ENCODE peak calls at places on chromosomes 3 and 15, in seven cellular contexts. One of them, this sample, is unnamed.

GRCh38 chr3:175433026-175433668 is 574.0 kb downstream of the NAALADL2 start:
- DNase-seq in NB4: no peak
- DNase-seq in neural crest cell: no peak
- DNase-seq in thoracic aorta: no peak
- DNase-seq in fibroblast of the aortic adventitia: peak
- DNase-seq in CD8-positive, alpha-beta T cell: no peak
- DNase-seq in right atrium auricular region: no peak
- DNase-seq in this sample: no peak

GRCh38 chr3:133991637-133992036 is 38.1 kb downstream of the SLCO2A1 start:
- DNase-seq in CD8-positive, alpha-beta T cell: no peak
- DNase-seq in NB4: peak
- DNase-seq in thoracic aorta: no peak
- DNase-seq in neural crest cell: no peak
- DNase-seq in right atrium auricular region: peak
- DNase-seq in fibroblast of the aortic adventitia: no peak
- DNase-seq in this sample: no peak

GRCh38 chr15:53072077-53072476 is 281.9 kb upstream of the ONECUT1 start:
- DNase-seq in CD8-positive, alpha-beta T cell: no peak
- DNase-seq in NB4: peak
- DNase-seq in neural crest cell: peak
- DNase-seq in right atrium auricular region: no peak
- DNase-seq in fibroblast of the aortic adventitia: peak
- DNase-seq in thoracic aorta: no peak
- DNase-seq in this sample: no peak

GRCh38 chr15:65868546-65869126 is 655 bp upstream of the RAB11A start:
- DNase-seq in right atrium auricular region: no peak
- DNase-seq in thoracic aorta: no peak
- DNase-seq in NB4: peak
- DNase-seq in CD8-positive, alpha-beta T cell: no peak
- DNase-seq in neural crest cell: no peak
- DNase-seq in fibroblast of the aortic adventitia: no peak
- DNase-seq in this sample: no peak

GRCh38 chr15:52100807-52101206 is 11.8 kb downstream of the BCL2L10 start:
- DNase-seq in NB4: peak
- DNase-seq in fibroblast of the aortic adventitia: peak
- DNase-seq in neural crest cell: no peak
- DNase-seq in right atrium auricular region: peak
- DNase-seq in thoracic aorta: no peak
- DNase-seq in CD8-positive, alpha-beta T cell: no peak
- DNase-seq in this sample: no peak

GRCh38 chr15:51069983-51070382 is 24.7 kb downstream of the TNFAIP8L3 start:
- DNase-seq in neural crest cell: no peak
- DNase-seq in thoracic aorta: no peak
- DNase-seq in NB4: no peak
- DNase-seq in right atrium auricular region: no peak
- DNase-seq in CD8-positive, alpha-beta T cell: no peak
- DNase-seq in fibroblast of the aortic adventitia: no peak
- DNase-seq in this sample: no peak

GRCh38 chr15:79673416-79674123 is 223.2 kb downstream of the MTHFS start:
- DNase-seq in neural crest cell: no peak
- DNase-seq in NB4: peak
- DNase-seq in right atrium auricular region: no peak
- DNase-seq in CD8-positive, alpha-beta T cell: no peak
- DNase-seq in thoracic aorta: no peak
- DNase-seq in fibroblast of the aortic adventitia: no peak
- DNase-seq in this sample: peak

GRCh38 chr3:134822065-134822464 is 27.0 kb downstream of the EPHB1 start:
- DNase-seq in right atrium auricular region: no peak
- DNase-seq in neural crest cell: no peak
- DNase-seq in fibroblast of the aortic adventitia: no peak
- DNase-seq in NB4: no peak
- DNase-seq in thoracic aorta: no peak
- DNase-seq in CD8-positive, alpha-beta T cell: no peak
- DNase-seq in this sample: no peak

GRCh38 chr3:157695586-157695985 is 192.4 kb upstream of the VEPH1 start:
- DNase-seq in neural crest cell: no peak
- DNase-seq in CD8-positive, alpha-beta T cell: no peak
- DNase-seq in thoracic aorta: no peak
- DNase-seq in right atrium auricular region: no peak
- DNase-seq in fibroblast of the aortic adventitia: no peak
- DNase-seq in NB4: no peak
- DNase-seq in this sample: no peak

GRCh38 chr3:188905991-188906635 is 265.7 kb upstream of the TPRG1 start:
- DNase-seq in right atrium auricular region: no peak
- DNase-seq in fibroblast of the aortic adventitia: no peak
- DNase-seq in NB4: no peak
- DNase-seq in neural crest cell: no peak
- DNase-seq in thoracic aorta: no peak
- DNase-seq in CD8-positive, alpha-beta T cell: no peak
- DNase-seq in this sample: no peak

GRCh38 chr3:172675371-172676193 is 35.3 kb downstream of the NCEH1 start:
- DNase-seq in neural crest cell: no peak
- DNase-seq in CD8-positive, alpha-beta T cell: no peak
- DNase-seq in fibroblast of the aortic adventitia: peak
- DNase-seq in thoracic aorta: no peak
- DNase-seq in right atrium auricular region: no peak
- DNase-seq in NB4: peak
- DNase-seq in this sample: peak

GRCh38 chr3:126370055-126370454 is 12.8 kb upstream of the KLF15 start:
- DNase-seq in CD8-positive, alpha-beta T cell: no peak
- DNase-seq in neural crest cell: no peak
- DNase-seq in right atrium auricular region: no peak
- DNase-seq in thoracic aorta: no peak
- DNase-seq in fibroblast of the aortic adventitia: no peak
- DNase-seq in NB4: no peak
- DNase-seq in this sample: no peak

GRCh38 chr3:15860014-15860934 is 62.5 kb upstream of the ANKRD28 start:
- DNase-seq in fibroblast of the aortic adventitia: peak
- DNase-seq in NB4: peak
- DNase-seq in thoracic aorta: no peak
- DNase-seq in right atrium auricular region: no peak
- DNase-seq in CD8-positive, alpha-beta T cell: peak
- DNase-seq in neural crest cell: peak
- DNase-seq in this sample: peak

GRCh38 chr3:111846717-111847116 is 12.3 kb upstream of the PHLDB2 start:
- DNase-seq in fibroblast of the aortic adventitia: peak
- DNase-seq in right atrium auricular region: no peak
- DNase-seq in NB4: no peak
- DNase-seq in neural crest cell: no peak
- DNase-seq in CD8-positive, alpha-beta T cell: no peak
- DNase-seq in thoracic aorta: no peak
- DNase-seq in this sample: no peak

GRCh38 chr15:45183511-45183910 is 4.3 kb downstream of the SHF start:
- DNase-seq in right atrium auricular region: no peak
- DNase-seq in thoracic aorta: no peak
- DNase-seq in NB4: no peak
- DNase-seq in CD8-positive, alpha-beta T cell: no peak
- DNase-seq in fibroblast of the aortic adventitia: no peak
- DNase-seq in neural crest cell: no peak
- DNase-seq in this sample: no peak

GRCh38 chr3:124263168-124263567 is 271.2 kb upstream of the ROPN1 start:
- DNase-seq in right atrium auricular region: no peak
- DNase-seq in CD8-positive, alpha-beta T cell: no peak
- DNase-seq in NB4: peak
- DNase-seq in fibroblast of the aortic adventitia: peak
- DNase-seq in neural crest cell: no peak
- DNase-seq in thoracic aorta: no peak
- DNase-seq in this sample: no peak

GRCh38 chr3:62496509-62496908 is 123.2 kb upstream of the FEZF2 start:
- DNase-seq in CD8-positive, alpha-beta T cell: no peak
- DNase-seq in NB4: no peak
- DNase-seq in right atrium auricular region: no peak
- DNase-seq in neural crest cell: no peak
- DNase-seq in thoracic aorta: no peak
- DNase-seq in fibroblast of the aortic adventitia: no peak
- DNase-seq in this sample: no peak

GRCh38 chr3:62497156-62497555 is 123.8 kb upstream of the FEZF2 start:
- DNase-seq in thoracic aorta: no peak
- DNase-seq in NB4: no peak
- DNase-seq in right atrium auricular region: no peak
- DNase-seq in fibroblast of the aortic adventitia: no peak
- DNase-seq in CD8-positive, alpha-beta T cell: no peak
- DNase-seq in neural crest cell: no peak
- DNase-seq in this sample: no peak

GRCh38 chr3:62493116-62493801 is 119.9 kb upstream of the FEZF2 start:
- DNase-seq in fibroblast of the aortic adventitia: peak
- DNase-seq in NB4: peak
- DNase-seq in CD8-positive, alpha-beta T cell: no peak
- DNase-seq in neural crest cell: no peak
- DNase-seq in right atrium auricular region: no peak
- DNase-seq in thoracic aorta: no peak
- DNase-seq in this sample: no peak
- TF ChIP-seq CTCF in fibroblast of the aortic adventitia: peak
- TF ChIP-seq CTCF in NB4: peak
- TF ChIP-seq CTCF in CD8-positive, alpha-beta T cell: no peak
- TF ChIP-seq CTCF in neural crest cell: peak
- TF ChIP-seq CTCF in right atrium auricular region: no peak
- TF ChIP-seq CTCF in thoracic aorta: no peak
- TF ChIP-seq CTCF in this sample: no peak

GRCh38 chr3:100090669-100091005 is 23.7 kb downstream of the FILIP1L start:
- DNase-seq in thoracic aorta: no peak
- DNase-seq in fibroblast of the aortic adventitia: no peak
- DNase-seq in NB4: no peak
- DNase-seq in right atrium auricular region: no peak
- DNase-seq in CD8-positive, alpha-beta T cell: no peak
- DNase-seq in neural crest cell: no peak
- DNase-seq in this sample: no peak

GRCh38 chr3:100086401-100086800 is 27.9 kb downstream of the FILIP1L start:
- DNase-seq in NB4: no peak
- DNase-seq in fibroblast of the aortic adventitia: no peak
- DNase-seq in CD8-positive, alpha-beta T cell: no peak
- DNase-seq in neural crest cell: no peak
- DNase-seq in thoracic aorta: no peak
- DNase-seq in right atrium auricular region: no peak
- DNase-seq in this sample: no peak

GRCh38 chr3:100088735-100089368 is 25.4 kb downstream of the FILIP1L start:
- DNase-seq in fibroblast of the aortic adventitia: no peak
- DNase-seq in NB4: no peak
- DNase-seq in right atrium auricular region: no peak
- DNase-seq in CD8-positive, alpha-beta T cell: no peak
- DNase-seq in thoracic aorta: no peak
- DNase-seq in neural crest cell: no peak
- DNase-seq in this sample: no peak

GRCh38 chr3:100087203-100087602 is 27.1 kb downstream of the FILIP1L start:
- DNase-seq in fibroblast of the aortic adventitia: peak
- DNase-seq in CD8-positive, alpha-beta T cell: no peak
- DNase-seq in neural crest cell: no peak
- DNase-seq in right atrium auricular region: no peak
- DNase-seq in NB4: peak
- DNase-seq in thoracic aorta: no peak
- DNase-seq in this sample: peak

DNA sequence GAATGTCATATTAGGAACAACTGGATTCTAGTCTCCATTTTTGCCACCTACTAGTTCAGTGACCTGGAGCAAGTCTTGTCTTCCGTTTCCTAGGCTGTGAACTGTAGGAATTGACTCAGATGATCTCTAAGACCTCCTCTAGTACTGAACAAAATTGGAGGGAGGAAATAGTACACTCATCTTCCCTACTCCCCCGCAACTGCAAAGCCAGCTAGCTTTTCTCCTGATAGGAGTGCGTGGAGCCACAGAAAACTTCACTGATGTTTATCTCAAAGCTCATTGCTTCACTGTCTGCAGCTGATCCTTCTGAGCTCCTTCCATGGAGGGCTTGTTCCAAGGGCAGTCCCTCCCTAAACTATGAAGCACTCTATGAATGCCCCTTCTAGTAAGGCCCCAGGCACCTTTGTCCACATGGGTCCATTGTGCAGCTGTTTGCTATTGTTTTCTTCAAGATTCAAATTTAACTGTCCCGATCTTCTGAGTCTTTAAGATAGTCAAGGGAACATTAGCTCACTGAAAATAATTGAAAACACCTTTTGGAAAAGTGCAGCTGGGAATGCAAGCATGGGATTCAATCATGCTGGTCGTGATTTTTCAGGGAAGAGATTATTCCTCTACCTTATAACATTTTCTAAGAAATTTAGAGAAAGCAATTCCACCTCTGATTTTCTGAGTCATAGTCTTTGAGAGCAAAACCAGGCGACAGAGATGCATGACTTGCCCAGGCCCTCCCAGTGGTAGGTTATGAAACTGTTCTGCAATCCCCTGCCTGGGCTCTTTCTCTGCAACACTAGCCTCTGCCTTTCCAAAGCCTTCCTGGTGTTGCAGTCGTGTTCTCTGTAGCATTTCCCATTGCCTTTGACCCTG is 24.3 kb downstream of the FILIP1L start:
- DNase-seq in neural crest cell: peak
- DNase-seq in thoracic aorta: no peak
- DNase-seq in right atrium auricular region: no peak
- DNase-seq in fibroblast of the aortic adventitia: peak
- DNase-seq in CD8-positive, alpha-beta T cell: no peak
- DNase-seq in NB4: peak
- DNase-seq in this sample: peak
- TF ChIP-seq CTCF in neural crest cell: peak
- TF ChIP-seq CTCF in thoracic aorta: peak
- TF ChIP-seq CTCF in right atrium auricular region: peak
- TF ChIP-seq CTCF in fibroblast of the aortic adventitia: peak
- TF ChIP-seq CTCF in CD8-positive, alpha-beta T cell: no peak
- TF ChIP-seq CTCF in NB4: peak
- TF ChIP-seq CTCF in this sample: peak

GRCh38 chr3:463793-464192 is 267.2 kb downstream of the CHL1 start:
- DNase-seq in CD8-positive, alpha-beta T cell: no peak
- DNase-seq in thoracic aorta: no peak
- DNase-seq in NB4: no peak
- DNase-seq in fibroblast of the aortic adventitia: no peak
- DNase-seq in neural crest cell: no peak
- DNase-seq in right atrium auricular region: no peak
- DNase-seq in this sample: peak

GRCh38 chr3:462851-463250 is 266.3 kb downstream of the CHL1 start:
- DNase-seq in NB4: no peak
- DNase-seq in CD8-positive, alpha-beta T cell: no peak
- DNase-seq in neural crest cell: no peak
- DNase-seq in right atrium auricular region: no peak
- DNase-seq in thoracic aorta: no peak
- DNase-seq in fibroblast of the aortic adventitia: no peak
- DNase-seq in this sample: no peak

GRCh38 chr3:468172-468571 is 271.6 kb downstream of the CHL1 start:
- DNase-seq in NB4: peak
- DNase-seq in CD8-positive, alpha-beta T cell: no peak
- DNase-seq in fibroblast of the aortic adventitia: no peak
- DNase-seq in thoracic aorta: no peak
- DNase-seq in neural crest cell: no peak
- DNase-seq in right atrium auricular region: no peak
- DNase-seq in this sample: no peak

GRCh38 chr3:459376-459710 is 262.8 kb downstream of the CHL1 start:
- DNase-seq in thoracic aorta: no peak
- DNase-seq in right atrium auricular region: no peak
- DNase-seq in NB4: no peak
- DNase-seq in neural crest cell: no peak
- DNase-seq in CD8-positive, alpha-beta T cell: no peak
- DNase-seq in fibroblast of the aortic adventitia: no peak
- DNase-seq in this sample: no peak

GRCh38 chr3:464255-464654 is 267.7 kb downstream of the CHL1 start:
- DNase-seq in fibroblast of the aortic adventitia: no peak
- DNase-seq in right atrium auricular region: no peak
- DNase-seq in CD8-positive, alpha-beta T cell: no peak
- DNase-seq in thoracic aorta: no peak
- DNase-seq in neural crest cell: no peak
- DNase-seq in NB4: no peak
- DNase-seq in this sample: no peak
- TF ChIP-seq CTCF in fibroblast of the aortic adventitia: no peak
- TF ChIP-seq CTCF in right atrium auricular region: no peak
- TF ChIP-seq CTCF in CD8-positive, alpha-beta T cell: no peak
- TF ChIP-seq CTCF in thoracic aorta: no peak
- TF ChIP-seq CTCF in neural crest cell: no peak
- TF ChIP-seq CTCF in NB4: no peak
- TF ChIP-seq CTCF in this sample: no peak

GRCh38 chr3:184234224-184234623 is 4.8 kb downstream of the VWA5B2 start:
- DNase-seq in right atrium auricular region: no peak
- DNase-seq in neural crest cell: no peak
- DNase-seq in NB4: peak
- DNase-seq in thoracic aorta: no peak
- DNase-seq in fibroblast of the aortic adventitia: peak
- DNase-seq in CD8-positive, alpha-beta T cell: no peak
- DNase-seq in this sample: peak
- TF ChIP-seq CTCF in right atrium auricular region: no peak
- TF ChIP-seq CTCF in neural crest cell: no peak
- TF ChIP-seq CTCF in NB4: no peak
- TF ChIP-seq CTCF in thoracic aorta: no peak
- TF ChIP-seq CTCF in fibroblast of the aortic adventitia: peak
- TF ChIP-seq CTCF in CD8-positive, alpha-beta T cell: no peak
- TF ChIP-seq CTCF in this sample: no peak

This sample was measured in GM13977.